ENCODE peak calls at places on chromosomes 11 and 22, in six cellular contexts. J is HL-60, Z is mucosa of descending colon, H is fibroblast of mammary gland, I is choroid plexus epithelial cell, X is lower leg skin. N is an unnamed sample.

GRCh38 chr22:19398206-19398605 is 33.3 kb downstream of the HIRA start:
- DNase-seq in J (no peak), Z (no peak), H (peak; percentile 25), I (no peak), X (no peak), N (no peak)

GRCh38 chr11:84232511-84232910 is 946.3 kb upstream of the CCDC90B start:
- DNase-seq in J (no peak), Z (no peak), H (no peak), I (no peak), X (no peak), N (no peak)

GRCh38 chr22:49509016-49509415 is 318.7 kb downstream of the BRD1 start:
- DNase-seq in J (no peak), Z (no peak), H (no peak), I (no peak), X (peak; percentile 34), N (no peak)

GRCh38 chr11:34072041-34072440 is 20.5 kb downstream of the CAPRIN1 start:
- DNase-seq in J (no peak), Z (no peak), H (no peak), I (no peak), X (no peak), N (no peak)

GRCh38 chr22:24554316-24555159 is at the start of gene GUCD1:
- DNase-seq in J (peak; percentile 57), Z (peak; percentile 66), H (peak; percentile 47), I (peak; percentile 51), X (no peak), N (peak; percentile 37)

GRCh38 chr22:41838842-41839618 is 6.1 kb downstream of the SREBF2 start:
- DNase-seq in J (no peak), Z (no peak), H (no peak), I (no peak), X (no peak), N (no peak)

GRCh38 chr11:12800032-12800671 is 125.9 kb downstream of the TEAD1 start:
- DNase-seq in J (no peak), Z (no peak), H (peak; percentile 64), I (peak; percentile 74), X (no peak), N (peak; percentile 56)

GRCh38 chr11:29641201-29641600 is 375.6 kb downstream of the KCNA4 start:
- DNase-seq in J (no peak), Z (no peak), H (peak; percentile 22), I (no peak), X (no peak), N (peak; percentile 11)

GRCh38 chr11:114166897-114167323 is 107.4 kb downstream of the ZBTB16 start:
- DNase-seq in J (no peak), Z (no peak), H (peak; percentile 95), I (peak; percentile 93), X (peak; percentile 58), N (peak; percentile 92)

GRCh38 chr22:35258144-35258988 is 1.1 kb downstream of the HMGXB4 start:
- DNase-seq in J (peak; percentile 11), Z (peak; percentile 41), H (peak; percentile 24), I (peak; percentile 44), X (no peak), N (peak; percentile 25)

GRCh38 chr11:7577226-7577882 is 63.6 kb downstream of the PPFIBP2 start:
- DNase-seq in J (no peak), Z (peak; percentile 52), H (peak; percentile 37), I (peak; percentile 37), X (peak; percentile 94), N (peak; percentile 54)

GRCh38 chr11:7577883-7578242 is 64.1 kb downstream of the PPFIBP2 start:
- DNase-seq in J (no peak), Z (no peak), H (peak; percentile 50), I (peak; percentile 73), X (no peak), N (peak; percentile 80)

GRCh38 chr11:7578276-7578955 is 64.6 kb downstream of the PPFIBP2 start:
- DNase-seq in J (no peak), Z (no peak), H (peak; percentile 20), I (no peak), X (no peak), N (no peak)

GRCh38 chr11:7575841-7576451 is 62.1 kb downstream of the PPFIBP2 start:
- DNase-seq in J (no peak), Z (peak; percentile 80), H (no peak), I (no peak), X (no peak), N (no peak)

DNA sequence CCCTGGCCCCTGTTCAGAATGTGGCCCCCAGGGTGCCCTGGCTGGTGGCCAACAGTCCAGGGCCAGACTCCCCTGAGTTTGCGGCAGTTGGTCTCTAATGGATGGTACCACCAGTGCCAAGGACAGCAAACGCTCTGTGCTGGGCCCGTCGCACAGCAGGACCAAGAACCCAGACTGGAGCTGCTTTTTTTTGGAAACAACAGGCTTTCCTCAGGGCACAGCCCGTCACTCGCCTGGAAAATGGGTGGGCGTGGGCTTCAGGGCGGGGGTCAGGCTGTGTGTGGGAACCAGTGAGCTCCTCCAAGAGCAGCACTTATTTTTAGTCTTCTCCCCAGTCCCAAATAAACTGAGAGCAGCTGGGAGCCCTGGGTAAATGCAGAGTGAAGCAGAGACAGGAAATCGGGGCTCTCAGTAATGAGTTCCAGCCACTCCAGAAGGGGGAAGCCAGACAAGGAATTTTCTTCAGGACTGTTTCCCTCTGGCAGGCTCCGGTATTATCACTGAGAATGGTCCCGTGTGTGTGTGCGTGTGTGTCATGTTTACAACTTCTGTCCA is 62.9 kb downstream of the PPFIBP2 start:
- DNase-seq in J (no peak), Z (peak; percentile 62), H (peak; percentile 56), I (peak; percentile 39), X (peak; percentile 89), N (no peak)
- H3K4me3 ChIP-seq in J (no peak overlapping the region), Z (no peak overlapping the region), H (peak overlapping the region; percentile 42), I (peak overlapping the region; percentile 46), X (no peak overlapping the region), N (peak overlapping the region; percentile 46)

GRCh38 chr22:48371391-48371790 is 1456.3 kb downstream of the BRD1 start:
- DNase-seq in J (no peak), Z (no peak), H (no peak), I (no peak), X (peak; percentile 46), N (no peak)

GRCh38 chr22:48369789-48370507 is 1457.7 kb downstream of the BRD1 start:
- DNase-seq in J (no peak), Z (peak; percentile 36), H (no peak), I (no peak), X (peak; percentile 61), N (no peak)

GRCh38 chr22:48367731-48368130 is 1459.9 kb downstream of the BRD1 start:
- DNase-seq in J (no peak), Z (no peak), H (no peak), I (no peak), X (peak; percentile 59), N (no peak)

GRCh38 chr22:48370508-48371325 is 1457.0 kb downstream of the BRD1 start:
- DNase-seq in J (no peak), Z (no peak), H (no peak), I (no peak), X (peak; percentile 62), N (no peak)

GRCh38 chr22:48368975-48369525 is 1458.6 kb downstream of the BRD1 start:
- DNase-seq in J (no peak), Z (no peak), H (no peak), I (no peak), X (peak; percentile 36), N (no peak)
- H3K4me3 ChIP-seq in J (no peak overlapping the region), Z (no peak overlapping the region), H (no peak overlapping the region), I (no peak overlapping the region), X (no peak overlapping the region), N (no peak overlapping the region)

GRCh38 chr11:67288198-67288451 is 978 bp upstream of the ANKRD13D start:
- DNase-seq in J (no peak), Z (no peak), H (no peak), I (no peak), X (no peak), N (no peak)
- H3K4me3 ChIP-seq in J (no peak overlapping the region), Z (peak overlapping the region; percentile 40), H (peak overlapping the region; percentile 61), I (peak overlapping the region; percentile 76), X (no peak overlapping the region), N (peak overlapping the region; percentile 75)

GRCh38 chr11:67631427-67631826 is 1.7 kb upstream of the NUDT8 start:
- DNase-seq in J (no peak), Z (peak; percentile 74), H (no peak), I (no peak), X (peak; percentile 86), N (no peak)

GRCh38 chr11:67630230-67630942 is 649 bp upstream of the NUDT8 start:
- DNase-seq in J (peak; percentile 92), Z (peak; percentile 99), H (peak; percentile 93), I (peak; percentile 98), X (peak; percentile 100), N (peak; percentile 97)

GRCh38 chr11:67631853-67632174 is 2.1 kb upstream of the NUDT8 start:
- DNase-seq in J (no peak), Z (no peak), H (no peak), I (no peak), X (no peak), N (no peak)

GRCh38 chr11:67629386-67630229 is at the start of gene NUDT8:
- DNase-seq in J (peak; percentile 76), Z (peak; percentile 92), H (peak; percentile 73), I (peak; percentile 81), X (peak; percentile 97), N (peak; percentile 78)

GRCh38 chr11:67630943-67631331 is 1.2 kb upstream of the NUDT8 start:
- DNase-seq in J (no peak), Z (no peak), H (no peak), I (no peak), X (no peak), N (no peak)
- H3K4me3 ChIP-seq in J (peak overlapping the region; percentile 77), Z (peak overlapping the region; percentile 40), H (peak overlapping the region; percentile 66), I (peak overlapping the region; percentile 71), X (peak overlapping the region; percentile 34), N (peak overlapping the region; percentile 70)

GRCh38 chr11:60912851-60913550 is 957 bp upstream of the TMEM109 start:
- DNase-seq in J (no peak), Z (no peak), H (no peak), I (peak; percentile 44), X (no peak), N (no peak)
- H3K4me3 ChIP-seq in J (no peak overlapping the region), Z (no peak overlapping the region), H (peak overlapping the region; percentile 81), I (peak overlapping the region; percentile 36), X (no peak overlapping the region), N (peak overlapping the region; percentile 84)

GRCh38 chr11:72703281-72704008 is 29.2 kb upstream of the PDE2A start:
- DNase-seq in J (no peak), Z (no peak), H (peak; percentile 75), I (peak; percentile 88), X (no peak), N (peak; percentile 79)
- H3K4me3 ChIP-seq in J (no peak overlapping the region), Z (no peak overlapping the region), H (no peak overlapping the region), I (peak overlapping the region; percentile 14), X (no peak overlapping the region), N (no peak overlapping the region)

GRCh38 chr11:32311351-32312077 is 123.8 kb downstream of the WT1 start:
- DNase-seq in J (no peak), Z (no peak), H (no peak), I (peak; percentile 17), X (no peak), N (no peak)

GRCh38 chr11:32312206-32312817 is 123.0 kb downstream of the WT1 start:
- DNase-seq in J (no peak), Z (no peak), H (peak; percentile 39), I (peak; percentile 47), X (no peak), N (peak; percentile 75)

GRCh38 chr11:32315121-32315520 is 120.2 kb downstream of the WT1 start:
- DNase-seq in J (no peak), Z (no peak), H (no peak), I (no peak), X (no peak), N (no peak)

GRCh38 chr11:32310218-32310601 is 125.1 kb downstream of the WT1 start:
- DNase-seq in J (no peak), Z (no peak), H (no peak), I (peak; percentile 74), X (no peak), N (no peak)

GRCh38 chr11:32312865-32313403 is 122.4 kb downstream of the WT1 start:
- DNase-seq in J (peak; percentile 55), Z (no peak), H (peak; percentile 85), I (peak; percentile 76), X (no peak), N (peak; percentile 89)
- H3K4me3 ChIP-seq in J (no peak overlapping the region), Z (no peak overlapping the region), H (no peak overlapping the region), I (peak overlapping the region; percentile 1), X (no peak overlapping the region), N (peak overlapping the region; percentile 35)